ENCODE peak calls at places on chromosomes 2 and 18, in five cellular contexts. M is naive thymus-derived CD4-positive, alpha-beta T cell; R is transverse colon; P is endodermal cell; E is uterus. H is an unnamed sample.

GRCh38 chr2:112923237-112923966 is 12.4 kb downstream of the IL37 start:
- DNase-seq in R (no peak), P (peak; percentile 47), E (no peak), M (no peak), H (no peak)

GRCh38 chr2:43222472-43223146 is 3.8 kb downstream of the ZFP36L2 start:
- DNase-seq in R (no peak), P (no peak), M (peak; percentile 12), E (no peak), H (no peak)

GRCh38 chr2:41934323-41935003 is 113.4 kb upstream of the PKDCC start:
- DNase-seq in M (no peak), P (no peak), R (no peak), E (peak; percentile 55), H (no peak)

GRCh38 chr2:216732334-216732733 is 37.0 kb upstream of the IGFBP5 start:
- DNase-seq in M (no peak), P (no peak), E (no peak), R (no peak), H (no peak)

GRCh38 chr2:30654404-30654803 is 152.8 kb downstream of the CAPN13 start:
- DNase-seq in R (no peak), P (no peak), E (no peak), M (no peak), H (no peak)

GRCh38 chr2:37338933-37339332 is 5.5 kb upstream of the QPCT start:
- DNase-seq in E (no peak), P (no peak), M (no peak), R (no peak), H (no peak)

GRCh38 chr2:82994186-82994585 is 1464.9 kb downstream of the SUCLG1 start:
- DNase-seq in R (no peak), P (no peak), M (no peak), E (no peak), H (no peak)

GRCh38 chr2:45891719-45892118 is 240.2 kb downstream of the PRKCE start:
- DNase-seq in E (no peak), M (peak; percentile 35), P (no peak), R (no peak), H (no peak)

GRCh38 chr2:16655457-16655837 is 10.2 kb downstream of the CYRIA start:
- DNase-seq in R (no peak), M (no peak), E (peak; percentile 48), P (peak; percentile 8), H (no peak)

GRCh38 chr2:119638891-119639539 is 40.0 kb upstream of the TMEM177 start:
- DNase-seq in M (no peak), P (peak; percentile 79), E (no peak), R (no peak), H (no peak)

GRCh38 chr2:191020742-191021381 is 6.9 kb upstream of the STAT1 start:
- DNase-seq in P (no peak), M (no peak), R (peak; percentile 24), E (peak; percentile 58), H (peak; percentile 41)

GRCh38 chr2:238421695-238422035 is 5.1 kb upstream of the ASB1 start:
- DNase-seq in R (no peak), E (no peak), M (no peak), P (no peak), H (no peak)

GRCh38 chr2:68124321-68124720 is 33.4 kb upstream of the PNO1 start:
- DNase-seq in M (no peak), R (no peak), P (no peak), E (no peak), H (no peak)

GRCh38 chr2:146867472-146867986 is 977.3 kb upstream of the ACVR2A start:
- DNase-seq in M (no peak), P (peak; percentile 49), R (no peak), E (no peak), H (no peak)

GRCh38 chr2:189161894-189162293 is 17.7 kb downstream of the COL5A2 start:
- DNase-seq in R (no peak), P (no peak), E (no peak), M (no peak), H (no peak)

GRCh38 chr18:28032177-28032576 is 144.8 kb downstream of the CDH2 start:
- DNase-seq in M (no peak), R (no peak), P (no peak), E (no peak), H (no peak)

GRCh38 chr2:135097532-135098231 is 45.6 kb downstream of the RAB3GAP1 start:
- DNase-seq in P (no peak), M (no peak), E (no peak), R (no peak), H (no peak)

GRCh38 chr2:174717916-174718315 is 46.4 kb downstream of the CHRNA1 start:
- DNase-seq in E (no peak), P (no peak), M (no peak), R (no peak), H (no peak)

GRCh38 chr2:211800001-211800400 is 738.6 kb downstream of the ERBB4 start:
- DNase-seq in R (no peak), P (no peak), M (no peak), E (no peak), H (no peak)

GRCh38 chr18:37844209-37844970 is 278.8 kb upstream of the CELF4 start:
- DNase-seq in E (no peak), R (no peak), P (peak; percentile 52), M (no peak), H (no peak)

GRCh38 chr2:60888853-60889252 is 7.5 kb downstream of the REL start:
- DNase-seq in R (no peak), P (no peak), M (no peak), E (no peak), H (no peak)
- H3K36me3 ChIP-seq in R (no peaks in the 10 kb centered on the region), P (peaks cover 9% of the 10 kb centered on the region), M (no peaks in the 10 kb centered on the region), E (no peaks in the 10 kb centered on the region), H (no peaks in the 10 kb centered on the region)

GRCh38 chr2:205747827-205748386 is 65.6 kb downstream of the NRP2 start:
- DNase-seq in R (no peak), E (peak; percentile 46), P (no peak), M (no peak), H (no peak)

GRCh38 chr2:205746408-205746785 is 64.1 kb downstream of the NRP2 start:
- DNase-seq in R (peak; percentile 56), M (no peak), P (no peak), E (no peak), H (peak; percentile 43)

GRCh38 chr2:205745661-205746407 is 63.5 kb downstream of the NRP2 start:
- DNase-seq in M (no peak), P (no peak), R (no peak), E (no peak), H (no peak)

GRCh38 chr2:205749078-205749477 is 66.8 kb downstream of the NRP2 start:
- DNase-seq in M (no peak), E (no peak), R (no peak), P (no peak), H (no peak)

GRCh38 chr2:205748660-205749059 is 66.4 kb downstream of the NRP2 start:
- DNase-seq in M (no peak), R (no peak), E (no peak), P (peak; percentile 63), H (no peak)
- H3K36me3 ChIP-seq in M (no peaks in the 10 kb centered on the region), R (no peaks in the 10 kb centered on the region), E (no peaks in the 10 kb centered on the region), P (peaks cover 74% of the 10 kb centered on the region), H (no peaks in the 10 kb centered on the region)

DNA sequence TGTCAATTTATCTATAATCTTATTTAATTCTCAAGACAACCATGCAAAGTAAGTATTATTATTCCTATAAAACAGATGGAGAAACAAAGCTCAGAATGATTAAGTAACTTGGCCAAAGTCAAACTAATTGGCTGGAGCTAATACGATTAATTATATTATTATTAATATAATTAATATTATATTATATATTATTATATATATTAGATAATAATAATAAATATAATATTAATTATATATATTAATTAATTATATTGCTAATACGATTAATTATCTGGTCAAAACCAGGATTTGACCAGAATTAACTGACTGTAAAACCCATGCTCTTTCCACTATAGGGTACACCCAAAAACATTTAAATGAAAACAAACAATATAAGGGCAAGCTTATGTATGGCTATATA is 52.4 kb downstream of the FARSB start:
- DNase-seq in E (no peak), M (no peak), R (no peak), P (no peak), H (no peak)
- H3K36me3 ChIP-seq in E (no peaks in the 10 kb centered on the region), M (no peaks in the 10 kb centered on the region), R (no peaks in the 10 kb centered on the region), P (peaks cover 29% of the 10 kb centered on the region), H (no peaks in the 10 kb centered on the region)

GRCh38 chr18:5977022-5977421 is 81.7 kb upstream of the TMEM200C start:
- DNase-seq in M (no peak), P (peak; percentile 22), R (no peak), E (no peak), H (no peak)
- H3K36me3 ChIP-seq in M (no peaks in the 10 kb centered on the region), P (no peaks in the 10 kb centered on the region), R (no peaks in the 10 kb centered on the region), E (no peaks in the 10 kb centered on the region), H (no peaks in the 10 kb centered on the region)

GRCh38 chr2:121355488-121355887 is 70.5 kb upstream of the TFCP2L1 start:
- DNase-seq in M (no peak), R (peak; percentile 67), P (no peak), E (no peak), H (peak; percentile 82)
- H3K36me3 ChIP-seq in M (no peaks in the 10 kb centered on the region), R (no peaks in the 10 kb centered on the region), P (peaks cover 69% of the 10 kb centered on the region), E (no peaks in the 10 kb centered on the region), H (peaks cover 10% of the 10 kb centered on the region)

DNA sequence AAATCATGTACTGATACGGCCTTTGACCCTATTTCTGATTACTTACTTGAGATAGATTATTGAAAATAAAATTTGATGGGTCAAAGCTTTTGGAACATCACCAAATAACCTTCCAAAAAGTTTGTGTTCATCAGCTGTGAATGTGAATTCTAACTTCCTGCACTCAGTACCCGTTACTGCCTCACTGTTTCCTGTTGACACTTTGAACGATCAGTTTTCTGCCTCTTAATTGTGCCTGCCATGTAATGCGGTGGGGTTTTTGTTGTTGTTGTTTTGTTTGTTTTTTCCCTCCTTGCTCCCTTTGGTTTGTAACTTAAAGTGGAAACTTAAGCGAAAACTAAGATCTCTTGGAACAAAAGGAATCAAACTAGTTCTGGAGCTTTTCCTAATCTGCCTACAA is 18.9 kb downstream of the ATG16L1 start:
- DNase-seq in E (no peak), R (no peak), M (peak; percentile 46), P (no peak), H (no peak)
- H3K36me3 ChIP-seq in E (no peaks in the 10 kb centered on the region), R (no peaks in the 10 kb centered on the region), M (peaks cover 25% of the 10 kb centered on the region), P (peaks cover 97% of the 10 kb centered on the region), H (peaks cover 30% of the 10 kb centered on the region)

DNA sequence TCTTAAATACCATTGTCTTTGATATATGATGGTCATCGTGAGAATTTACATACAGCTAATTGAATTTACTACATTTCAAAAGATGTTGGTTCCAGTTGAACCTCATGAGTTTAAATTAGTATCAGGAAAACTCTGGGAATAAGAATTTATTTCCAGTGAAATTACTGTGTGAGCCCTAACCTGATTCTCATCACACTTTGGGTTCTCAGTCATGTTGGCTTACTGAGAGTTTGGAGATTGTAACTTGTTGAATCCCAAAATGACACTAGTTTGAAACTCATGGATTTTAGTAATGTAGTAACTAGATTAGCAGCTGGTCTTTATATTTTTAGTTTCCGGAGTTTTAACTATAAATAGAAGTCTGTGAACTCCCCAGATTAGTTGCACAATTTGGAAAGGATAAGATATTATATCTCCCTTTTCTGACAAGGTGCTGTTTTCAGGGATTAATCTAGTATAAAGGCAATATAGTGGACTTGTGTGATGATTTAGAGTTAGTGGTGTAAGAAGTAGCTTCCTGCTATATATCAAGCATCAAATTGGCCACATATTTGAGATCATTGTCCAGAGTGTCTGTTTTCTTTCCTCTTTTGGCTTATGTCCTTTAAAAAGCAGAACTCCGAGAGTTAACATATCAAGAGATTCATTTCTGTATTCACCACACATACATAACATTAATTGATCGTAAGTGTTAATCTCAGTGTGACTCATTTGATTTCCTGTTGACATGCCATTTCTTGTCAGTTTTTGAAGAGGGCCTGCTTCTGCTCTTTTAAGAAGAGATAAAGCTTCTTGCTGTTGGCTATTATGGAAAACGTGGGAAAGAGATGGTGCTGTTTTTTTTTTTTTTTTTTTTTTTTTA is 15.7 kb downstream of the NDUFV2 start:
- DNase-seq in R (no peak), P (no peak), M (peak; percentile 31), E (no peak), H (no peak)
- H3K36me3 ChIP-seq in R (no peaks in the 10 kb centered on the region), P (peaks cover 46% of the 10 kb centered on the region), M (no peaks in the 10 kb centered on the region), E (no peaks in the 10 kb centered on the region), H (no peaks in the 10 kb centered on the region)

H was measured in colonic mucosa.